ENCODE peak calls at places on chromosomes 3 and 15, in seven cellular contexts. H is aorta, Z is dorsolateral prefrontal cortex, E is Peyer's patch, C is Karpas-422, D is OCI-LY7, O is astrocyte. Q is an unnamed sample.

GRCh38 chr3:42906905-42907183 is 902 bp downstream of the ZNF662 start:
- DNase-seq in H (no peak), Z (no peak), E (no peak), C (no peak), D (no peak), O (no peak), Q (no peak)

GRCh38 chr3:100068758-100069345 is 45.4 kb downstream of the FILIP1L start:
- DNase-seq in H (peak), Z (peak), E (peak), C (peak), D (peak), O (peak), Q (peak)

GRCh38 chr3:122251428-122251827 is 68.0 kb downstream of the CASR start:
- DNase-seq in H (no peak), Z (no peak), E (no peak), C (no peak), D (peak), O (no peak), Q (no peak)

GRCh38 chr15:65132841-65133549 is 613 bp downstream of the PDCD7 start:
- DNase-seq in H (peak), Z (peak), E (no peak), C (peak), D (peak), O (peak), Q (peak)

GRCh38 chr3:56923546-56924224 is 121.9 kb upstream of the ARHGEF3 start:
- DNase-seq in H (no peak), Z (no peak), E (peak), C (no peak), D (peak), O (no peak), Q (peak)

GRCh38 chr3:37957185-37957936 is 33.2 kb upstream of the VILL start:
- DNase-seq in H (no peak), Z (no peak), E (no peak), C (no peak), D (no peak), O (no peak), Q (no peak)

GRCh38 chr3:13860001-13860400 is 19.9 kb downstream of the WNT7A start:
- DNase-seq in H (no peak), Z (no peak), E (no peak), C (no peak), D (no peak), O (no peak), Q (no peak)

GRCh38 chr3:122021811-122022401 is at the start of gene ILDR1:
- DNase-seq in H (no peak), Z (no peak), E (peak), C (peak), D (peak), O (no peak), Q (peak)

GRCh38 chr15:69164807-69165636 is 4.6 kb downstream of the GLCE start:
- DNase-seq in H (no peak), Z (no peak), E (no peak), C (no peak), D (no peak), O (no peak), Q (no peak)

GRCh38 chr3:194491996-194492395 is 5.2 kb upstream of the ATP13A3 start:
- DNase-seq in H (no peak), Z (no peak), E (peak), C (no peak), D (no peak), O (no peak), Q (no peak)

GRCh38 chr15:58517252-58517681 is 85.5 kb downstream of the LIPC start:
- DNase-seq in H (no peak), Z (no peak), E (no peak), C (peak), D (no peak), O (no peak), Q (no peak)

GRCh38 chr15:64843996-64844395 is 2.3 kb downstream of the PLEKHO2 start:
- DNase-seq in H (no peak), Z (no peak), E (no peak), C (no peak), D (no peak), O (no peak), Q (no peak)

GRCh38 chr3:8573342-8573926 is 71.2 kb downstream of the SSUH2 start:
- DNase-seq in H (no peak), Z (no peak), E (no peak), C (no peak), D (no peak), O (no peak), Q (no peak)

GRCh38 chr3:52039846-52040245 is 16.5 kb downstream of the DUSP7 start:
- DNase-seq in H (peak), Z (peak), E (no peak), C (no peak), D (no peak), O (peak), Q (no peak)

GRCh38 chr3:52038227-52038626 is 18.1 kb downstream of the DUSP7 start:
- DNase-seq in H (no peak), Z (no peak), E (no peak), C (no peak), D (no peak), O (no peak), Q (no peak)

GRCh38 chr3:52041118-52041847 is 15.1 kb downstream of the DUSP7 start:
- DNase-seq in H (no peak), Z (peak), E (no peak), C (no peak), D (no peak), O (no peak), Q (no peak)

GRCh38 chr3:52040600-52040999 is 15.8 kb downstream of the DUSP7 start:
- DNase-seq in H (no peak), Z (no peak), E (no peak), C (no peak), D (no peak), O (no peak), Q (no peak)

GRCh38 chr3:52039426-52039825 is 16.9 kb downstream of the DUSP7 start:
- DNase-seq in H (no peak), Z (no peak), E (no peak), C (no peak), D (no peak), O (no peak), Q (no peak)
- H3K27ac ChIP-seq in H (no peak), Z (peak), E (no peak), C (no peak), D (no peak), O (no peak), Q (no peak)

GRCh38 chr15:78067328-78068241 is 9.9 kb downstream of the TBC1D2B start:
- DNase-seq in H (peak), Z (no peak), E (no peak), C (peak), D (no peak), O (peak), Q (no peak)
- H3K27ac ChIP-seq in H (peak), Z (peak), E (peak), C (peak), D (peak), O (no peak), Q (peak)

GRCh38 chr15:57334257-57334656 is 42.0 kb upstream of the CGNL1 start:
- DNase-seq in H (no peak), Z (no peak), E (no peak), C (no peak), D (no peak), O (peak), Q (no peak)
- H3K27ac ChIP-seq in H (no peak), Z (no peak), E (no peak), C (no peak), D (no peak), O (no peak), Q (no peak)

GRCh38 chr3:45126730-45127129 is 19.4 kb downstream of the CDCP1 start:
- DNase-seq in H (no peak), Z (no peak), E (no peak), C (no peak), D (no peak), O (no peak), Q (peak)

GRCh38 chr3:45132568-45133211 is 13.5 kb downstream of the CDCP1 start:
- DNase-seq in H (no peak), Z (no peak), E (no peak), C (no peak), D (no peak), O (peak), Q (no peak)

GRCh38 chr3:45131201-45131600 is 15.0 kb downstream of the CDCP1 start:
- DNase-seq in H (no peak), Z (no peak), E (no peak), C (no peak), D (no peak), O (no peak), Q (no peak)

GRCh38 chr3:45127130-45127822 is 18.9 kb downstream of the CDCP1 start:
- DNase-seq in H (no peak), Z (no peak), E (no peak), C (no peak), D (no peak), O (no peak), Q (no peak)

GRCh38 chr3:45130476-45130875 is 15.7 kb downstream of the CDCP1 start:
- DNase-seq in H (no peak), Z (no peak), E (no peak), C (no peak), D (no peak), O (no peak), Q (no peak)
- H3K27ac ChIP-seq in H (no peak), Z (no peak), E (no peak), C (no peak), D (no peak), O (no peak), Q (no peak)

GRCh38 chr3:138114431-138114918 is 933 bp downstream of the DZIP1L start:
- DNase-seq in H (no peak), Z (no peak), E (no peak), C (no peak), D (no peak), O (peak), Q (no peak)
- H3K27ac ChIP-seq in H (peak), Z (no peak), E (peak), C (no peak), D (no peak), O (peak), Q (peak)

GRCh38 chr15:99485992-99486370 is 79.8 kb upstream of the MEF2A start:
- DNase-seq in H (no peak), Z (no peak), E (no peak), C (peak), D (no peak), O (peak), Q (no peak)
- H3K27ac ChIP-seq in H (peak), Z (peak), E (peak), C (no peak), D (no peak), O (no peak), Q (peak)

GRCh38 chr15:99097441-99098410 is 7.2 kb upstream of the SYNM start:
- DNase-seq in H (no peak), Z (no peak), E (no peak), C (no peak), D (no peak), O (no peak), Q (no peak)
- H3K27ac ChIP-seq in H (no peak), Z (no peak), E (no peak), C (no peak), D (no peak), O (no peak), Q (no peak)

GRCh38 chr15:34292591-34292990 is 45.0 kb downstream of the SLC12A6 start:
- DNase-seq in H (no peak), Z (no peak), E (no peak), C (no peak), D (no peak), O (no peak), Q (no peak)
- H3K27ac ChIP-seq in H (no peak), Z (no peak), E (no peak), C (no peak), D (no peak), O (no peak), Q (no peak)

GRCh38 chr3:120894285-120894684 is 13.7 kb upstream of the STXBP5L start:
- DNase-seq in H (no peak), Z (no peak), E (no peak), C (no peak), D (no peak), O (peak), Q (no peak)

DNA sequence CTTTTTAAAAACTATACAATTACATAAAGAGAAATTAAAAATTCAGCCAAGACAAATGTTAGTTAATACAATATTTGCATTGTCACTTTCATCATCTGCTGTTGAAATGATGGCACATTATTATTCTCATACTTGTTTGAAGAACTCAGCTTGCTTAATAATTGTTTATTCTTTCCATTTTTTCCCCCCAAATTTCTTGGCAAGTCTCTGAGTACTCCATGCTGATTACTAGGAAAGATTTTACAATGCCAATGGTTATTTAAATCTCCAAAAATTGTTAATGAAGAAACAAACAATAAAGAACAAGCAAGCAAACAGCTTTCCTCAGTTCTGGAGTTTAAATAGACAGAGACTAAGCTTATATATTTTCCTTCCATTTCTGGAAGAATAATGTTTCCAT is 15.1 kb upstream of the STXBP5L start:
- DNase-seq in H (no peak), Z (no peak), E (no peak), C (no peak), D (no peak), O (no peak), Q (no peak)
- H3K27ac ChIP-seq in H (no peak), Z (no peak), E (no peak), C (no peak), D (no peak), O (no peak), Q (no peak)